ENCODE peak calls at places on chromosomes 1 and 21, in six cellular contexts. One of them, this sample, is unnamed.

GRCh38 chr1:194133152-194133551 is 946.7 kb upstream of the B3GALT2 start:
- DNase-seq in heart left ventricle: no peak
- DNase-seq in psoas muscle: no peak
- DNase-seq in tibial artery: no peak
- DNase-seq in lower lobe of right lung: no peak
- DNase-seq in PC-3: no peak
- DNase-seq in this sample: no peak

GRCh38 chr1:222618880-222619321 is 1.0 kb downstream of the MIA3 start:
- DNase-seq in tibial artery: peak; percentile 29
- DNase-seq in heart left ventricle: peak; percentile 32
- DNase-seq in PC-3: peak; percentile 59
- DNase-seq in lower lobe of right lung: no peak
- DNase-seq in psoas muscle: no peak
- DNase-seq in this sample: peak; percentile 48

GRCh38 chr1:236502972-236503639 is 20.7 kb upstream of the LGALS8 start:
- DNase-seq in psoas muscle: peak; percentile 25
- DNase-seq in lower lobe of right lung: peak; percentile 76
- DNase-seq in PC-3: peak; percentile 85
- DNase-seq in heart left ventricle: peak; percentile 59
- DNase-seq in tibial artery: peak; percentile 52
- DNase-seq in this sample: peak; percentile 82

GRCh38 chr21:24590261-24590660 is 1017.0 kb downstream of the MRPL39 start:
- DNase-seq in lower lobe of right lung: no peak
- DNase-seq in heart left ventricle: no peak
- DNase-seq in tibial artery: no peak
- DNase-seq in psoas muscle: no peak
- DNase-seq in PC-3: no peak
- DNase-seq in this sample: no peak

GRCh38 chr1:92483442-92484170 is 3.1 kb downstream of the GFI1 start:
- DNase-seq in psoas muscle: no peak
- DNase-seq in PC-3: peak; percentile 23
- DNase-seq in lower lobe of right lung: peak; percentile 49
- DNase-seq in tibial artery: no peak
- DNase-seq in heart left ventricle: no peak
- DNase-seq in this sample: no peak

GRCh38 chr1:42392255-42392654 is 11.7 kb downstream of the RIMKLA start:
- DNase-seq in tibial artery: no peak
- DNase-seq in PC-3: peak; percentile 28
- DNase-seq in heart left ventricle: no peak
- DNase-seq in psoas muscle: no peak
- DNase-seq in lower lobe of right lung: no peak
- DNase-seq in this sample: no peak

GRCh38 chr1:221897312-221897711 is 155.4 kb upstream of the DUSP10 start:
- DNase-seq in heart left ventricle: no peak
- DNase-seq in lower lobe of right lung: no peak
- DNase-seq in PC-3: peak; percentile 65
- DNase-seq in tibial artery: no peak
- DNase-seq in psoas muscle: no peak
- DNase-seq in this sample: peak; percentile 56

GRCh38 chr1:205601209-205601608 is 30.6 kb downstream of the ELK4 start:
- DNase-seq in PC-3: no peak
- DNase-seq in lower lobe of right lung: no peak
- DNase-seq in psoas muscle: no peak
- DNase-seq in heart left ventricle: no peak
- DNase-seq in tibial artery: no peak
- DNase-seq in this sample: no peak

GRCh38 chr1:229003233-229004031 is 267.5 kb upstream of the RAB4A start:
- DNase-seq in PC-3: no peak
- DNase-seq in tibial artery: peak; percentile 41
- DNase-seq in psoas muscle: no peak
- DNase-seq in lower lobe of right lung: no peak
- DNase-seq in heart left ventricle: no peak
- DNase-seq in this sample: no peak

GRCh38 chr1:216119600-216119999 is 303.6 kb downstream of the USH2A start:
- DNase-seq in psoas muscle: no peak
- DNase-seq in tibial artery: no peak
- DNase-seq in PC-3: peak; percentile 75
- DNase-seq in lower lobe of right lung: no peak
- DNase-seq in heart left ventricle: no peak
- DNase-seq in this sample: peak; percentile 30

GRCh38 chr21:14321042-14321441 is 61.9 kb downstream of the HSPA13 start:
- DNase-seq in PC-3: peak; percentile 56
- DNase-seq in tibial artery: no peak
- DNase-seq in lower lobe of right lung: no peak
- DNase-seq in psoas muscle: no peak
- DNase-seq in heart left ventricle: no peak
- DNase-seq in this sample: no peak

GRCh38 chr1:32948905-32949304 is 15.7 kb downstream of the RNF19B start:
- DNase-seq in PC-3: peak; percentile 50
- DNase-seq in psoas muscle: no peak
- DNase-seq in heart left ventricle: no peak
- DNase-seq in tibial artery: no peak
- DNase-seq in lower lobe of right lung: no peak
- DNase-seq in this sample: no peak

GRCh38 chr1:8121261-8122159 is 95.4 kb upstream of the ERRFI1 start:
- DNase-seq in tibial artery: peak; percentile 87
- DNase-seq in psoas muscle: peak; percentile 46
- DNase-seq in lower lobe of right lung: no peak
- DNase-seq in heart left ventricle: peak; percentile 51
- DNase-seq in PC-3: peak; percentile 45
- DNase-seq in this sample: peak; percentile 100

GRCh38 chr1:42876009-42876408 is 29.6 kb downstream of the ZNF691 start:
- DNase-seq in lower lobe of right lung: no peak
- DNase-seq in tibial artery: no peak
- DNase-seq in heart left ventricle: no peak
- DNase-seq in PC-3: no peak
- DNase-seq in psoas muscle: no peak
- DNase-seq in this sample: no peak

GRCh38 chr1:110161822-110162221 is 11.5 kb downstream of the SLC6A17 start:
- DNase-seq in psoas muscle: no peak
- DNase-seq in tibial artery: no peak
- DNase-seq in heart left ventricle: no peak
- DNase-seq in lower lobe of right lung: no peak
- DNase-seq in PC-3: no peak
- DNase-seq in this sample: no peak

GRCh38 chr1:111656093-111657017 is 36.8 kb downstream of the RAP1A start:
- DNase-seq in tibial artery: peak; percentile 48
- DNase-seq in heart left ventricle: no peak
- DNase-seq in PC-3: peak; percentile 71
- DNase-seq in psoas muscle: no peak
- DNase-seq in lower lobe of right lung: no peak
- DNase-seq in this sample: peak; percentile 80

GRCh38 chr1:71039666-71040262 is 7.9 kb downstream of the PTGER3 start:
- DNase-seq in lower lobe of right lung: no peak
- DNase-seq in psoas muscle: no peak
- DNase-seq in PC-3: no peak
- DNase-seq in tibial artery: no peak
- DNase-seq in heart left ventricle: no peak
- DNase-seq in this sample: no peak

GRCh38 chr1:43606624-43607023 is 43.3 kb upstream of the KDM4A start:
- DNase-seq in psoas muscle: no peak
- DNase-seq in PC-3: no peak
- DNase-seq in lower lobe of right lung: no peak
- DNase-seq in heart left ventricle: no peak
- DNase-seq in tibial artery: no peak
- DNase-seq in this sample: no peak

GRCh38 chr21:46550511-46550941 is 54.4 kb downstream of the S100B start:
- DNase-seq in psoas muscle: no peak
- DNase-seq in lower lobe of right lung: no peak
- DNase-seq in tibial artery: no peak
- DNase-seq in PC-3: no peak
- DNase-seq in heart left ventricle: no peak
- DNase-seq in this sample: no peak

GRCh38 chr1:93666613-93667384 is 14.8 kb downstream of the BCAR3 start:
- DNase-seq in heart left ventricle: peak; percentile 43
- DNase-seq in PC-3: peak; percentile 75
- DNase-seq in psoas muscle: no peak
- DNase-seq in lower lobe of right lung: no peak
- DNase-seq in tibial artery: no peak
- DNase-seq in this sample: peak; percentile 56
- H3K4me1 ChIP-seq in heart left ventricle: peaks cover 87% of the 10 kb centered on the region
- H3K4me1 ChIP-seq in PC-3: peaks cover 94% of the 10 kb centered on the region
- H3K4me1 ChIP-seq in psoas muscle: peaks cover 40% of the 10 kb centered on the region
- H3K4me1 ChIP-seq in lower lobe of right lung: peaks cover 78% of the 10 kb centered on the region
- H3K4me1 ChIP-seq in tibial artery: peaks cover 26% of the 10 kb centered on the region
- H3K4me1 ChIP-seq in this sample: peaks cover 45% of the 10 kb centered on the region

DNA sequence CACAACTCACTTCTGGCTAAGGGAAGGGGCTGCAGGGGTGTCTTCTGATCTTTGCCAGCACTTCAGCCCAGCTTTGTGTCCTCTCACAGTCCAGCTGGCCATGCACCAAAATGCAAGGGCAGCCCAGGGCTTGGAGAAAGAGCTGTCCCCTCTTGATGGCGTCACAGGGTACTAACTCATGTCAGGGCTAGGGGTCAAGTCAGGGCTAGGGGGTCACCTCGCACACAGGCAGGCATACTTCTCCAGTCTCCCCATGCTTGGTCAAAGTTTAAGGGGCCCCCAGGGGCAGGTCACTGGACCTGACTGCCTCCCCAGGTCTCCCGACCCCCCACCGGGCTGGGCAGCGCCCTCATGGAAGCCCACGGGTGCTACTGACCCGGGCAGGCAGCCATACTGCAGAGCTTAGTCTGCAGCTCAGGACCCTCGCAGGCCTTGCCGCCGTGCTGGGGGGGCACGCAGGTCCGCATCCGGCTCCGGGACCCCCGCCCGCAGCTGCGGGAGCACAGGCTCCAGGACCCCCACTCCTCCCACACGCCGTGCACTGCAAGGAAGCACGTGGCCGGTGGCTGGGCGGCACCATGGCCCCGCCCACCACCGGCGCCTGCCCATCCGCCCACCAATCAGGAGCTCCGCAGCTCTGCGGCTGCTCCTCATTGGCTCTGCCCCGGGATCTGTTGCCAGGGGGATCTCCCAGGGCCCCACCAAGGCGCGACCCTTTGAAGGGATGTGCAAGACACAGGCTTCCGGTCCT is 21.5 kb downstream of the ADGRB2 start:
- DNase-seq in tibial artery: no peak
- DNase-seq in heart left ventricle: no peak
- DNase-seq in lower lobe of right lung: no peak
- DNase-seq in PC-3: no peak
- DNase-seq in psoas muscle: no peak
- DNase-seq in this sample: no peak
- H3K27ac ChIP-seq in tibial artery: no peak overlapping the region
- H3K27ac ChIP-seq in heart left ventricle: no peak overlapping the region
- H3K27ac ChIP-seq in lower lobe of right lung: no peak overlapping the region
- H3K27ac ChIP-seq in PC-3: no peak overlapping the region
- H3K27ac ChIP-seq in psoas muscle: no peak overlapping the region
- H3K27ac ChIP-seq in this sample: no peak overlapping the region

GRCh38 chr1:54959241-54959640 is 21.2 kb upstream of the TMEM61 start:
- DNase-seq in psoas muscle: no peak
- DNase-seq in lower lobe of right lung: no peak
- DNase-seq in heart left ventricle: no peak
- DNase-seq in tibial artery: no peak
- DNase-seq in PC-3: no peak
- DNase-seq in this sample: no peak
- H3K9me3 ChIP-seq in psoas muscle: no peaks in the 10 kb centered on the region
- H3K9me3 ChIP-seq in lower lobe of right lung: peaks cover 9% of the 10 kb centered on the region
- H3K9me3 ChIP-seq in heart left ventricle: peaks cover 7% of the 10 kb centered on the region
- H3K9me3 ChIP-seq in tibial artery: no peaks in the 10 kb centered on the region
- H3K9me3 ChIP-seq in PC-3: no peaks in the 10 kb centered on the region
- H3K9me3 ChIP-seq in this sample: no peaks in the 10 kb centered on the region

GRCh38 chr1:203523667-203524066 is 29.7 kb downstream of the OPTC start:
- DNase-seq in heart left ventricle: no peak
- DNase-seq in PC-3: no peak
- DNase-seq in tibial artery: no peak
- DNase-seq in psoas muscle: no peak
- DNase-seq in lower lobe of right lung: no peak
- DNase-seq in this sample: no peak
- H3K4me1 ChIP-seq in heart left ventricle: peaks cover 8% of the 10 kb centered on the region
- H3K4me1 ChIP-seq in PC-3: peaks cover 34% of the 10 kb centered on the region
- H3K4me1 ChIP-seq in tibial artery: peaks cover 25% of the 10 kb centered on the region
- H3K4me1 ChIP-seq in psoas muscle: no peaks in the 10 kb centered on the region
- H3K4me1 ChIP-seq in lower lobe of right lung: peaks cover 14% of the 10 kb centered on the region
- H3K4me1 ChIP-seq in this sample: peaks cover 20% of the 10 kb centered on the region

GRCh38 chr1:171251042-171251740 is 2.9 kb downstream of the FMO1 start:
- DNase-seq in lower lobe of right lung: no peak
- DNase-seq in psoas muscle: no peak
- DNase-seq in tibial artery: no peak
- DNase-seq in heart left ventricle: no peak
- DNase-seq in PC-3: peak; percentile 57
- DNase-seq in this sample: peak; percentile 20
- H3K27ac ChIP-seq in lower lobe of right lung: no peak overlapping the region
- H3K27ac ChIP-seq in psoas muscle: no peak overlapping the region
- H3K27ac ChIP-seq in tibial artery: no peak overlapping the region
- H3K27ac ChIP-seq in heart left ventricle: no peak overlapping the region
- H3K27ac ChIP-seq in PC-3: no peak overlapping the region
- H3K27ac ChIP-seq in this sample: peak overlapping the region; percentile 34

GRCh38 chr21:27526451-27526850 is 559.6 kb upstream of the ADAMTS5 start:
- DNase-seq in lower lobe of right lung: no peak
- DNase-seq in heart left ventricle: no peak
- DNase-seq in psoas muscle: no peak
- DNase-seq in PC-3: no peak
- DNase-seq in tibial artery: no peak
- DNase-seq in this sample: no peak
- H3K9me3 ChIP-seq in lower lobe of right lung: no peaks in the 10 kb centered on the region
- H3K9me3 ChIP-seq in heart left ventricle: peaks cover 3% of the 10 kb centered on the region
- H3K9me3 ChIP-seq in psoas muscle: peaks cover 6% of the 10 kb centered on the region
- H3K9me3 ChIP-seq in PC-3: peaks cover 10% of the 10 kb centered on the region
- H3K9me3 ChIP-seq in tibial artery: no peaks in the 10 kb centered on the region
- H3K9me3 ChIP-seq in this sample: no peaks in the 10 kb centered on the region

DNA sequence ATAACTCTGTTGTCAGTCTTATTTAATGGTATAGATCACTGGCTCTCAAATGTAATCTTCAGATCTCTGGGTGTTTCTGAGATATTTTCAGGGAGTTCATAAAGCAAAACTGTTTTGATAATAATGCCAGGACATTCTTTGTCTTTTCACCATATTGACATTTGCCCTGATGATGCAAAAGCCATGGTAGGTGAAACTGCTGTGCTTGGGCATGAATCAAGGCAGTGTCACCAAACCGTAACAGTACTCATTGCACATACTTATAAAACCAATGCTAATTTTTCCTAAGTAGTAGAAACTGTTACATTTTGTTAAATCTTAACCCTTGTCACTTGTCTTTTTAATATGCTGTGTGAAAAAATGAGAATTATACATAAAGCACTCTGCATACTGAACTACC is 76.0 kb downstream of the RPS6KC1 start:
- DNase-seq in psoas muscle: no peak
- DNase-seq in PC-3: peak; percentile 78
- DNase-seq in heart left ventricle: no peak
- DNase-seq in lower lobe of right lung: no peak
- DNase-seq in tibial artery: no peak
- DNase-seq in this sample: no peak
- H3K4me1 ChIP-seq in psoas muscle: peaks cover 5% of the 10 kb centered on the region
- H3K4me1 ChIP-seq in PC-3: peaks cover 44% of the 10 kb centered on the region
- H3K4me1 ChIP-seq in heart left ventricle: no peaks in the 10 kb centered on the region
- H3K4me1 ChIP-seq in lower lobe of right lung: no peaks in the 10 kb centered on the region
- H3K4me1 ChIP-seq in tibial artery: no peaks in the 10 kb centered on the region
- H3K4me1 ChIP-seq in this sample: peaks cover 2% of the 10 kb centered on the region

DNA sequence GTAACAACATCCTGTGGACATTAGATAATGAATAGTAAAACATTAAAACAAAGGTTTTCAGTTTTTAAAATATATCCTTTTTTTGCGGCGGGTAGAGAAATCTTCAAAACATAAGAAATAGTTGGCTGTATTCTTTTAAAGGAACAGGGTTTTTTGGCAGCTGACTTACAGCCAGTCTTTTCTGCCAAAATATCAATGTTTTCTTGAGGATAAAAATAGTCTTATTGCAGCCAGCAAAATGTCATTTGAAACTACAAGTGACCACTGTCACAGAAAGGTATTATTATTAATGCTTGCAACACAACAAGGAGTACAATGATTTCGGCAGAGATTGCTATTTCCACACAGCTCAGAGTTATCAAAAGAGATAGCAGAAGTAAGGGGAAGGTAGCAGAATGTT is 21.4 kb downstream of the OLFM3 start:
- DNase-seq in tibial artery: no peak
- DNase-seq in psoas muscle: no peak
- DNase-seq in lower lobe of right lung: no peak
- DNase-seq in PC-3: no peak
- DNase-seq in heart left ventricle: no peak
- DNase-seq in this sample: no peak
- H3K27ac ChIP-seq in tibial artery: no peak overlapping the region
- H3K27ac ChIP-seq in psoas muscle: no peak overlapping the region
- H3K27ac ChIP-seq in lower lobe of right lung: no peak overlapping the region
- H3K27ac ChIP-seq in PC-3: no peak overlapping the region
- H3K27ac ChIP-seq in heart left ventricle: no peak overlapping the region
- H3K27ac ChIP-seq in this sample: no peak overlapping the region